ENCODE peak calls at places on chromosomes 7 and 10, in six cellular contexts. One of them, this sample, is unnamed.
A peak's percentile ranks its signal among the peaks of the same experiment; 100 is the strongest.

GRCh38 chr7:74252893-74253292 is 1.3 kb downstream of the RFC2 start:
- DNase-seq in DND-41: no peak
- DNase-seq in keratinocyte: no peak
- DNase-seq in PC-3: no peak
- DNase-seq in mesendoderm: no peak
- DNase-seq in fibroblast of lung: no peak
- DNase-seq in this sample: no peak

GRCh38 chr10:46234026-46234425 is 52.8 kb upstream of the ANTXRL start:
- DNase-seq in DND-41: no peak
- DNase-seq in keratinocyte: no peak
- DNase-seq in PC-3: no peak
- DNase-seq in mesendoderm: no peak
- DNase-seq in fibroblast of lung: no peak
- DNase-seq in this sample: no peak

GRCh38 chr7:110432061-110432553 is 658.8 kb upstream of the LRRN3 start:
- DNase-seq in DND-41: no peak
- DNase-seq in keratinocyte: no peak
- DNase-seq in PC-3: no peak
- DNase-seq in mesendoderm: no peak
- DNase-seq in fibroblast of lung: no peak
- DNase-seq in this sample: no peak

GRCh38 chr10:78838141-78838540 is 230.6 kb upstream of the ZMIZ1 start:
- DNase-seq in DND-41: no peak
- DNase-seq in keratinocyte: no peak
- DNase-seq in PC-3: no peak
- DNase-seq in mesendoderm: no peak
- DNase-seq in fibroblast of lung: no peak
- DNase-seq in this sample: no peak

GRCh38 chr7:816751-817671 is 15.3 kb upstream of the SUN1 start:
- DNase-seq in DND-41: peak; percentile 55
- DNase-seq in keratinocyte: no peak
- DNase-seq in PC-3: peak; percentile 28
- DNase-seq in mesendoderm: peak; percentile 55
- DNase-seq in fibroblast of lung: no peak
- DNase-seq in this sample: peak; percentile 49

GRCh38 chr10:115094605-115095004 is 1.4 kb downstream of the ATRNL1 start:
- DNase-seq in DND-41: no peak
- DNase-seq in keratinocyte: no peak
- DNase-seq in PC-3: no peak
- DNase-seq in mesendoderm: no peak
- DNase-seq in fibroblast of lung: no peak
- DNase-seq in this sample: no peak

GRCh38 chr10:112585052-112585451 is 138.0 kb downstream of the VTI1A start:
- DNase-seq in DND-41: no peak
- DNase-seq in keratinocyte: no peak
- DNase-seq in PC-3: peak; percentile 77
- DNase-seq in mesendoderm: no peak
- DNase-seq in fibroblast of lung: peak; percentile 53
- DNase-seq in this sample: no peak

GRCh38 chr10:27783660-27784059 is 38.0 kb upstream of the MKX start:
- DNase-seq in DND-41: peak; percentile 10
- DNase-seq in keratinocyte: peak; percentile 4
- DNase-seq in PC-3: peak; percentile 78
- DNase-seq in mesendoderm: peak; percentile 89
- DNase-seq in fibroblast of lung: peak; percentile 59
- DNase-seq in this sample: peak; percentile 79

GRCh38 chr7:123935436-123936381 is 10.7 kb downstream of the SPAM1 start:
- DNase-seq in DND-41: no peak
- DNase-seq in keratinocyte: no peak
- DNase-seq in PC-3: peak; percentile 57
- DNase-seq in mesendoderm: no peak
- DNase-seq in fibroblast of lung: no peak
- DNase-seq in this sample: no peak
- H3K36me3 ChIP-seq in DND-41: no peaks in the 10 kb centered on the region
- H3K36me3 ChIP-seq in keratinocyte: no peaks in the 10 kb centered on the region
- H3K36me3 ChIP-seq in PC-3: no peaks in the 10 kb centered on the region
- H3K36me3 ChIP-seq in mesendoderm: no peaks in the 10 kb centered on the region
- H3K36me3 ChIP-seq in fibroblast of lung: no peaks in the 10 kb centered on the region
- H3K36me3 ChIP-seq in this sample: peaks cover 4% of the 10 kb centered on the region

GRCh38 chr10:100131571-100131970 is 49.9 kb upstream of the CPN1 start:
- DNase-seq in DND-41: no peak
- DNase-seq in keratinocyte: no peak
- DNase-seq in PC-3: no peak
- DNase-seq in mesendoderm: no peak
- DNase-seq in fibroblast of lung: no peak
- DNase-seq in this sample: no peak

GRCh38 chr10:100132427-100132826 is 50.8 kb upstream of the CPN1 start:
- DNase-seq in DND-41: no peak
- DNase-seq in keratinocyte: no peak
- DNase-seq in PC-3: no peak
- DNase-seq in mesendoderm: no peak
- DNase-seq in fibroblast of lung: no peak
- DNase-seq in this sample: no peak

GRCh38 chr10:100130786-100131185 is 49.1 kb upstream of the CPN1 start:
- DNase-seq in DND-41: no peak
- DNase-seq in keratinocyte: no peak
- DNase-seq in PC-3: no peak
- DNase-seq in mesendoderm: no peak
- DNase-seq in fibroblast of lung: no peak
- DNase-seq in this sample: no peak

GRCh38 chr10:100129424-100129823 is 47.8 kb upstream of the CPN1 start:
- DNase-seq in DND-41: no peak
- DNase-seq in keratinocyte: no peak
- DNase-seq in PC-3: no peak
- DNase-seq in mesendoderm: no peak
- DNase-seq in fibroblast of lung: no peak
- DNase-seq in this sample: no peak

DNA sequence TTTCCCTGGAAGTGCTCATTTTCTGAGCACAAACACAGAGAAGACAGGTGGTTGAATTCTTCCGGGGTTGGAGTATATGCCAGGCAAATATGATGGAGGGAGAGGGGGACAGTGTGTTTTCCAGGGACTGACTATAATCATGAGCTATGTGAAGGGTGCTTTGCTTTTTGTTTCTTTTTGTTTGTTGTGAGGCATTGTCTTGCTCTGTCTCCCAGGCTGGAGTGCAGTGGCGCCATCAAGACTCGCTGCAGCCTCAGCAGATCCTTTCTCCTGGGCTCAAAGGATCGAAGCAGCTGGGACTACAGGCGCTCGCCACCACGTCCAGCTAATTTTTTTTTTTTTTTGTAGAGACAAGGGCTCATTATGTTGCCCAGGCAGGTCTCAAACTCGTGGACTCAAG is 47.3 kb upstream of the CPN1 start:
- DNase-seq in DND-41: no peak
- DNase-seq in keratinocyte: no peak
- DNase-seq in PC-3: no peak
- DNase-seq in mesendoderm: no peak
- DNase-seq in fibroblast of lung: no peak
- DNase-seq in this sample: no peak
- H3K79me2 ChIP-seq in DND-41: no peaks in the 10 kb centered on the region
- H3K79me2 ChIP-seq in keratinocyte: no peaks in the 10 kb centered on the region
- H3K79me2 ChIP-seq in PC-3: no peaks in the 10 kb centered on the region
- H3K79me2 ChIP-seq in mesendoderm: no peaks in the 10 kb centered on the region
- H3K79me2 ChIP-seq in fibroblast of lung: no peaks in the 10 kb centered on the region
- H3K79me2 ChIP-seq in this sample: no peaks in the 10 kb centered on the region

GRCh38 chr10:99805190-99805589 is 22.8 kb downstream of the ABCC2 start:
- DNase-seq in DND-41: no peak
- DNase-seq in keratinocyte: no peak
- DNase-seq in PC-3: no peak
- DNase-seq in mesendoderm: no peak
- DNase-seq in fibroblast of lung: no peak
- DNase-seq in this sample: no peak

GRCh38 chr10:99809931-99810615 is 27.6 kb downstream of the ABCC2 start:
- DNase-seq in DND-41: no peak
- DNase-seq in keratinocyte: no peak
- DNase-seq in PC-3: no peak
- DNase-seq in mesendoderm: no peak
- DNase-seq in fibroblast of lung: peak; percentile 83
- DNase-seq in this sample: no peak

GRCh38 chr10:99807786-99808185 is 25.3 kb downstream of the ABCC2 start:
- DNase-seq in DND-41: no peak
- DNase-seq in keratinocyte: no peak
- DNase-seq in PC-3: no peak
- DNase-seq in mesendoderm: no peak
- DNase-seq in fibroblast of lung: no peak
- DNase-seq in this sample: no peak

GRCh38 chr10:99809481-99809880 is 27.0 kb downstream of the ABCC2 start:
- DNase-seq in DND-41: no peak
- DNase-seq in keratinocyte: no peak
- DNase-seq in PC-3: no peak
- DNase-seq in mesendoderm: no peak
- DNase-seq in fibroblast of lung: no peak
- DNase-seq in this sample: no peak

GRCh38 chr10:99808285-99808684 is 25.8 kb downstream of the ABCC2 start:
- DNase-seq in DND-41: no peak
- DNase-seq in keratinocyte: no peak
- DNase-seq in PC-3: no peak
- DNase-seq in mesendoderm: no peak
- DNase-seq in fibroblast of lung: no peak
- DNase-seq in this sample: no peak
- H3K4me1 ChIP-seq in DND-41: no peaks in the 10 kb centered on the region
- H3K4me1 ChIP-seq in keratinocyte: no peaks in the 10 kb centered on the region
- H3K4me1 ChIP-seq in PC-3: no peaks in the 10 kb centered on the region
- H3K4me1 ChIP-seq in mesendoderm: no peaks in the 10 kb centered on the region
- H3K4me1 ChIP-seq in fibroblast of lung: no peaks in the 10 kb centered on the region
- H3K4me1 ChIP-seq in this sample: no peaks in the 10 kb centered on the region

GRCh38 chr7:43628431-43628830 is 45.5 kb downstream of the STK17A start:
- DNase-seq in DND-41: no peak
- DNase-seq in keratinocyte: no peak
- DNase-seq in PC-3: no peak
- DNase-seq in mesendoderm: no peak
- DNase-seq in fibroblast of lung: no peak
- DNase-seq in this sample: no peak

GRCh38 chr7:43634384-43634783 is 51.5 kb downstream of the STK17A start:
- DNase-seq in DND-41: no peak
- DNase-seq in keratinocyte: no peak
- DNase-seq in PC-3: no peak
- DNase-seq in mesendoderm: no peak
- DNase-seq in fibroblast of lung: no peak
- DNase-seq in this sample: no peak

GRCh38 chr7:43629857-43630256 is 46.9 kb downstream of the STK17A start:
- DNase-seq in DND-41: no peak
- DNase-seq in keratinocyte: no peak
- DNase-seq in PC-3: no peak
- DNase-seq in mesendoderm: no peak
- DNase-seq in fibroblast of lung: no peak
- DNase-seq in this sample: no peak

GRCh38 chr7:43630466-43630865 is 47.6 kb downstream of the STK17A start:
- DNase-seq in DND-41: no peak
- DNase-seq in keratinocyte: no peak
- DNase-seq in PC-3: no peak
- DNase-seq in mesendoderm: no peak
- DNase-seq in fibroblast of lung: no peak
- DNase-seq in this sample: no peak

GRCh38 chr7:43631559-43631958 is 48.7 kb downstream of the STK17A start:
- DNase-seq in DND-41: no peak
- DNase-seq in keratinocyte: no peak
- DNase-seq in PC-3: no peak
- DNase-seq in mesendoderm: no peak
- DNase-seq in fibroblast of lung: no peak
- DNase-seq in this sample: no peak
- H3K36me3 ChIP-seq in DND-41: peaks cover 96% of the 10 kb centered on the region
- H3K36me3 ChIP-seq in keratinocyte: peaks cover 29% of the 10 kb centered on the region
- H3K36me3 ChIP-seq in PC-3: peaks cover 82% of the 10 kb centered on the region
- H3K36me3 ChIP-seq in mesendoderm: peaks cover 5% of the 10 kb centered on the region
- H3K36me3 ChIP-seq in fibroblast of lung: peaks cover 6% of the 10 kb centered on the region
- H3K36me3 ChIP-seq in this sample: peaks cover 13% of the 10 kb centered on the region

DNA sequence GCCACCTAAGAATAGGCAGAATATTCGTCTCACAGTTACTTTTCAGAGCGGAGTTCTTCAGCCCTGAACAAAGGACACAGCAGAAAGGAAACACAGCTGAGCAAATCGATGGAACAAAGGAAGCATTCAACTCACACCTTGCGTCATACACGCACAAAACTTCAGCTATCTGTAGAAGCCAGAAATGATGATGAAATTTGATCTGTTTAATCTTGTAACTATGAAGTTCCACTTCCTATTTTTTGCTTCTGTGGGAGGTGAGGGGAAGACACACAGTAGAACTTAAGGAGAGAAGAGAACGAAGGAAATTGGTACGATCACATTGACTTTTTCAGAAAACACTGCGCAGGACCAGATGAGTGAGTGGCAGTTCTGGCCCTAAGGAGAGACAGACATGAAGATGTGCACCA is 26.2 kb downstream of the FAM171A1 start:
- DNase-seq in DND-41: no peak
- DNase-seq in keratinocyte: no peak
- DNase-seq in PC-3: peak; percentile 62
- DNase-seq in mesendoderm: no peak
- DNase-seq in fibroblast of lung: peak; percentile 80
- DNase-seq in this sample: peak; percentile 37
- H3K79me2 ChIP-seq in DND-41: no peaks in the 10 kb centered on the region
- H3K79me2 ChIP-seq in keratinocyte: peaks cover 10% of the 10 kb centered on the region
- H3K79me2 ChIP-seq in PC-3: no peaks in the 10 kb centered on the region
- H3K79me2 ChIP-seq in mesendoderm: peaks cover 54% of the 10 kb centered on the region
- H3K79me2 ChIP-seq in fibroblast of lung: peaks cover 3% of the 10 kb centered on the region
- H3K79me2 ChIP-seq in this sample: peaks cover 59% of the 10 kb centered on the region

GRCh38 chr7:139771001-139771956 is 6.5 kb downstream of the HIPK2 start:
- DNase-seq in DND-41: no peak
- DNase-seq in keratinocyte: peak; percentile 84
- DNase-seq in PC-3: peak; percentile 92
- DNase-seq in mesendoderm: no peak
- DNase-seq in fibroblast of lung: peak; percentile 96
- DNase-seq in this sample: no peak

GRCh38 chr7:139773372-139773771 is 4.4 kb downstream of the HIPK2 start:
- DNase-seq in DND-41: no peak
- DNase-seq in keratinocyte: no peak
- DNase-seq in PC-3: no peak
- DNase-seq in mesendoderm: no peak
- DNase-seq in fibroblast of lung: no peak
- DNase-seq in this sample: no peak

GRCh38 chr7:139772115-139772514 is 5.7 kb downstream of the HIPK2 start:
- DNase-seq in DND-41: no peak
- DNase-seq in keratinocyte: no peak
- DNase-seq in PC-3: peak; percentile 19
- DNase-seq in mesendoderm: no peak
- DNase-seq in fibroblast of lung: peak; percentile 40
- DNase-seq in this sample: no peak

GRCh38 chr7:139774376-139774775 is 3.4 kb downstream of the HIPK2 start:
- DNase-seq in DND-41: no peak
- DNase-seq in keratinocyte: peak; percentile 66
- DNase-seq in PC-3: peak; percentile 84
- DNase-seq in mesendoderm: no peak
- DNase-seq in fibroblast of lung: peak; percentile 75
- DNase-seq in this sample: no peak

DNA sequence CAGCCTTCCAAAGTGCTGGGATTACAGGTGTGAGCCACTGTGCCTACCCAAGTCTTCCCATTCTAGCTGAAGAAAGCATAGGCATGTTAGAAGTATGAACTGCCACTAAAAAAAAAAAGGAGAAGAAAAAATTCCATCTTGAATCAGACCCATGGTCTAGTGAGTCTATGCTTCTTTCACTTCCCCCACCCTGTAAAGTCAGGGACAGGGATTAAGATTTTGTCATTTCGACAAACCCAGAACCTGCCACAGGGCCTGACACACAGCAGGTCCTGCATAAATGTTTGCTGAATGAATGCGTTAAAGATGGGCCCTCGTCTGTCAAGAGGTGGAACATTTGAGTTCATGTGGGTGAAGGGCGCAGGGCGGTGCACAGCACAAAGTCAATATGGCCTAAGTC is 5.0 kb downstream of the HIPK2 start:
- DNase-seq in DND-41: no peak
- DNase-seq in keratinocyte: no peak
- DNase-seq in PC-3: no peak
- DNase-seq in mesendoderm: no peak
- DNase-seq in fibroblast of lung: no peak
- DNase-seq in this sample: no peak
- H3K4me1 ChIP-seq in DND-41: peaks cover 29% of the 10 kb centered on the region
- H3K4me1 ChIP-seq in keratinocyte: peaks cover 47% of the 10 kb centered on the region
- H3K4me1 ChIP-seq in PC-3: peaks cover 56% of the 10 kb centered on the region
- H3K4me1 ChIP-seq in mesendoderm: no peaks in the 10 kb centered on the region
- H3K4me1 ChIP-seq in fibroblast of lung: peaks cover 20% of the 10 kb centered on the region
- H3K4me1 ChIP-seq in this sample: peaks cover 14% of the 10 kb centered on the region

GRCh38 chr7:149210551-149210950 is 15.2 kb downstream of the ZNF282 start:
- DNase-seq in DND-41: no peak
- DNase-seq in keratinocyte: no peak
- DNase-seq in PC-3: no peak
- DNase-seq in mesendoderm: no peak
- DNase-seq in fibroblast of lung: no peak
- DNase-seq in this sample: no peak
- H3K36me3 ChIP-seq in DND-41: peaks cover 94% of the 10 kb centered on the region
- H3K36me3 ChIP-seq in keratinocyte: peaks cover 83% of the 10 kb centered on the region
- H3K36me3 ChIP-seq in PC-3: peaks cover 71% of the 10 kb centered on the region
- H3K36me3 ChIP-seq in mesendoderm: peaks cover 10% of the 10 kb centered on the region
- H3K36me3 ChIP-seq in fibroblast of lung: peaks cover 33% of the 10 kb centered on the region
- H3K36me3 ChIP-seq in this sample: peaks cover 37% of the 10 kb centered on the region